ENCODE peak calls at places on chromosomes 6 and 20, in eight cellular contexts. O is right atrium auricular region; M is A549; N is spleen; K is H9; E is AG04450; G is CD4-positive, alpha-beta T cell; X is stomach. Z is an unnamed sample.

GRCh38 chr6:30826961-30827342 is 57.4 kb upstream of the DDR1 start:
- DNase-seq in O (no peak), M (peak), N (no peak), K (no peak), E (no peak), G (no peak), X (peak), Z (no peak)

GRCh38 chr6:7129784-7130569 is 22.2 kb downstream of the RREB1 start:
- DNase-seq in O (peak), M (no peak), N (peak), K (no peak), E (no peak), G (no peak), X (no peak), Z (no peak)

GRCh38 chr6:155264704-155265320 is 999 bp downstream of the CLDN20 start:
- DNase-seq in O (no peak), M (no peak), N (no peak), K (no peak), E (no peak), G (no peak), X (no peak), Z (no peak)

GRCh38 chr6:152087701-152088100 is 280.2 kb downstream of the ESR1 start:
- DNase-seq in O (no peak), M (no peak), N (no peak), K (no peak), E (no peak), G (no peak), X (no peak), Z (no peak)

GRCh38 chr20:4702562-4703280 is 19.0 kb upstream of the PRND start:
- DNase-seq in O (peak), M (no peak), N (no peak), K (no peak), E (no peak), G (no peak), X (no peak), Z (no peak)

GRCh38 chr20:52303281-52303950 is 111.8 kb upstream of the ZFP64 start:
- DNase-seq in O (no peak), M (no peak), N (no peak), K (no peak), E (no peak), G (no peak), X (no peak), Z (no peak)

GRCh38 chr6:31144970-31145340 is 6.1 kb upstream of the PSORS1C2 start:
- DNase-seq in O (no peak), M (no peak), N (no peak), K (no peak), E (no peak), G (no peak), X (no peak), Z (no peak)

GRCh38 chr6:121688974-121689373 is 253.5 kb downstream of the GJA1 start:
- DNase-seq in O (no peak), M (no peak), N (no peak), K (no peak), E (no peak), G (no peak), X (no peak), Z (no peak)

GRCh38 chr6:126716826-126717514 is 377.1 kb downstream of the CENPW start:
- DNase-seq in O (no peak), M (no peak), N (no peak), K (no peak), E (no peak), G (no peak), X (no peak), Z (peak)

GRCh38 chr6:44843734-44844133 is 456.2 kb downstream of the CDC5L start:
- DNase-seq in O (no peak), M (no peak), N (no peak), K (no peak), E (no peak), G (no peak), X (no peak), Z (no peak)

GRCh38 chr6:160173806-160174205 is 52.2 kb downstream of the SLC22A1 start:
- DNase-seq in O (no peak), M (no peak), N (no peak), K (no peak), E (no peak), G (no peak), X (no peak), Z (no peak)

GRCh38 chr6:51844391-51844735 is 243.1 kb downstream of the PKHD1 start:
- DNase-seq in O (no peak), M (no peak), N (no peak), K (no peak), E (no peak), G (no peak), X (no peak), Z (peak)

GRCh38 chr6:146550911-146551310 is 7.3 kb downstream of the RAB32 start:
- DNase-seq in O (no peak), M (no peak), N (no peak), K (no peak), E (no peak), G (no peak), X (no peak), Z (no peak)

GRCh38 chr6:170116643-170117042 is 174.2 kb downstream of the DLL1 start:
- DNase-seq in O (no peak), M (no peak), N (peak), K (peak), E (no peak), G (no peak), X (peak), Z (no peak)

GRCh38 chr6:31172973-31173384 is 2.5 kb upstream of the POU5F1 start:
- DNase-seq in O (no peak), M (no peak), N (no peak), K (peak), E (no peak), G (no peak), X (no peak), Z (peak)

GRCh38 chr20:32945710-32946221 is 58.5 kb downstream of the SUN5 start:
- DNase-seq in O (no peak), M (no peak), N (no peak), K (no peak), E (peak), G (no peak), X (no peak), Z (no peak)

GRCh38 chr6:113018351-113019151 is 671.4 kb downstream of the RFPL4B start:
- DNase-seq in O (peak), M (no peak), N (no peak), K (no peak), E (no peak), G (no peak), X (no peak), Z (no peak)

GRCh38 chr6:167529684-167530335 is 204.9 kb downstream of the TTLL2 start:
- DNase-seq in O (no peak), M (no peak), N (no peak), K (no peak), E (no peak), G (no peak), X (no peak), Z (no peak)

GRCh38 chr20:24582373-24583168 is 113.1 kb downstream of the SYNDIG1 start:
- DNase-seq in O (no peak), M (no peak), N (no peak), K (no peak), E (no peak), G (no peak), X (no peak), Z (no peak)

GRCh38 chr20:50744143-50744792 is 12.9 kb downstream of the PARD6B start:
- DNase-seq in O (peak), M (peak), N (no peak), K (peak), E (peak), G (no peak), X (peak), Z (peak)

DNA sequence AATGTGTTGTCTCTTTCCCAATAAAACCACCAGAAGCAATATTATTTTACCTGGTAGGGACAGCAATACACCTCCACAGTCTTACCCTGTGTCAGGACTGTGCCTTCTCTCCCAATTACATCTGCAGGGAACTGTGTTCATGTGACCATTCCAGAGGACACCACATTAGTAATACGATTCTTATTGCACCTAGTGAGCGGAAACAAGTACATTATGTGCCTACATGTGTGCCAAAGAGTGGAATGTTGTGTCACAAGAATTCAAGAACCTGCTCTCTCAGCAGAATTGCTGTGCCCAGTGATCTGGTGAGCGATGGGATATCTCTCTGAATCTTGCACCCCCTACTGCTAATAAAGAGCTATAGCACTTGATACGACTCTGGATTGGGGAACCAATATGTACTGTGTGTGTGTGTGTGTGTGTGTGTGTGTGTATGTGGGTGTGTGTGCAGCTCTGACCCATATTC is 57.4 kb upstream of the FOXC1 start:
- DNase-seq in O (no peak), M (peak), N (no peak), K (no peak), E (no peak), G (no peak), X (no peak), Z (no peak)
- TF ChIP-seq CTCF in O (no peak), M (peak), N (no peak), K (peak), E (peak), G (peak), X (no peak), Z (no peak)

DNA sequence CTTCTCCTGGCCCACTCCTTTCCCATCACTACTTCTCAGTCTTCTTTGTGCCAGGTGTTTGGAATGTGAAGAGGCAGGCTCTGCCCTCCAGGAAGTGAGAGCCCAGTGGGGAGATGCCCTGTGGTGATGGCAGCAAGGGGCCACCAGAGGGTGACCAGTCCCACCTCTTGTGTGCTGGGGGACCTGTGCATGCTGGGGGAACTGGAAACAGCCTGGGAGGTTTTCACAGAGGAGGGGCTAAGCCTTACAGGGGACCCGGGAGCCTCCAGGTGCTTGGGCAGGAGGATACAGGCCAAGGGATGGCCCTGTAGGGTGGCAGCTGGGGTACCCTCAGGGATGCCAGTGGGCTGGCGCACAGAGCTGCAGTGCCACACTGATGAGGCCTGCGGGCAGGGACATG is 72.3 kb downstream of the RAMACL start:
- DNase-seq in O (no peak), M (no peak), N (peak), K (peak), E (no peak), G (no peak), X (no peak), Z (no peak)
- TF ChIP-seq CTCF in O (no peak), M (no peak), N (no peak), K (no peak), E (no peak), G (no peak), X (no peak), Z (no peak)

GRCh38 chr6:85593438-85594196 is at the start of gene SNX14:
- DNase-seq in O (peak), M (peak), N (peak), K (peak), E (peak), G (peak), X (peak), Z (peak)
- TF ChIP-seq CTCF in O (no peak), M (no peak), N (peak), K (peak), E (no peak), G (no peak), X (no peak), Z (no peak)

DNA sequence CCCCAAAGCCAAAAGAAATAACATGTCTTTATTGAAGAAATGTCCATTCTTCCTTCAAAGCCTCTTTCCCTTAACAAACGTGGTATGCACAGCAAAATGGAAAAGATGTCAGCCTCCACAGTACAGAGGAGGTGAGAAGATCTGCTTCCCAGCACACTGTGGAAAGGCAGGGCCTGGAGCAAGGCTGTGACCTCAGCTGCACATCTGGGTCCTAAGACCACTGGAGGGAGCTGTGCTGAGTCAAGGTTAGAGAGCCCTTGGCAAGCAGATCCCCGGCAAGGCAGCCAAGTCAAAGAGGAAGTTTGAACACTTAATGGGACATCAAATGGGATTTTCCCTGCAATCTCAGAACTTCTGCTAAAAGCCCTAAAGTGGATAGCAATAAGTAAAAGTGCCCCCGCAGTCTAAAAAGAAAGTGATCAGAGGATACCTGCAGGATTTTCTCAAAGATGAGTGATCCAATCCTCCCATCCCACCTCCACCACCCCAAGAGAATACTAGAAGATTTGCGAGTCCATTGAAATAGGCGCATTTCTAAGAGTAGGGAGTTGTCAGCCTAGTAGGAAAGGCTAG is 39.4 kb downstream of the UNC5CL start:
- DNase-seq in O (peak), M (peak), N (no peak), K (peak), E (no peak), G (no peak), X (peak), Z (peak)
- TF ChIP-seq CTCF in O (no peak), M (peak), N (no peak), K (peak), E (peak), G (no peak), X (peak), Z (peak)

GRCh38 chr6:82646231-82646615 is 282.6 kb downstream of the TPBG start:
- DNase-seq in O (no peak), M (peak), N (no peak), K (no peak), E (no peak), G (no peak), X (no peak), Z (no peak)

GRCh38 chr6:82645536-82646230 is 282.1 kb downstream of the TPBG start:
- DNase-seq in O (no peak), M (no peak), N (no peak), K (no peak), E (no peak), G (no peak), X (no peak), Z (no peak)

DNA sequence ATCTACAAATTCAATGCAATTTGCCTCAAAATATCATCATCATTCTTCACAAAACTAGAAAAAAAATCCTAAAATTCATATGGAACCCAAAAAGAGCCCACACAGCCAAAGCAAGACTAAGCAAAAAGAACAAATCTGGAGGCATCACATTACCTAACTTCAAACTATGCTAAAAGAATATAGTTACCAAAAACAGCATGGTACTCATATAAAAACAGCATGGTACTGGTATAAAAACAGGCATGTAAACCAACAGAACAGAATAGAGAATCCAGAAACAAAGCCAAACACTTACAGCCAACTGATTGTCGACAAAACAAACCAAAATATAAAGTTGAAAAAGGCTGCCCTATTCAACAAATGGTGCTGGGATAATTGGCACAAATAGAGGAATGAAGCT is 278.1 kb downstream of the TPBG start:
- DNase-seq in O (no peak), M (no peak), N (no peak), K (no peak), E (no peak), G (no peak), X (no peak), Z (no peak)
- TF ChIP-seq CTCF in O (no peak), M (no peak), N (no peak), K (no peak), E (no peak), G (no peak), X (no peak), Z (no peak)

GRCh38 chr6:137851669-137852068 is 15.4 kb upstream of the TNFAIP3 start:
- DNase-seq in O (no peak), M (no peak), N (no peak), K (no peak), E (no peak), G (no peak), X (no peak), Z (no peak)
- TF ChIP-seq CTCF in O (no peak), M (no peak), N (no peak), K (no peak), E (no peak), G (no peak), X (no peak), Z (no peak)

DNA sequence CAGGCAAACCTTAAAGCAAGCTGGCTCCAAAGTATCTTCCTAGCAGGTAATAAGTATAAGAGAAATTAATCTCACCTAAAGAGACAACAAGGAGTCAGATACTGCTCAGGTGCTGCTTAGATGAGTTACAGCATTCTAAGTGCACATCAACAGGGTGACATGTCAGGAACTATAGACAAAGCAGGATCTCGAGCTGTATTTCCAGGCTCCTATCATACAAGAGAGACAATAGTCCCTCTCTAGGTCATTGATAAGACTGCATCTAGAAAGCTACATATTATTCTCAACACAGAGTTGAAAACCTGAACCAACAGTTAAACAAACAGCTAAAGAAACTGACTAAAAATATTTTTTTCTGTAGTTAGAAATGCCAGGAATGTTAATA is 3.9 kb downstream of the PTPRK start:
- DNase-seq in O (no peak), M (peak), N (no peak), K (no peak), E (no peak), G (no peak), X (no peak), Z (no peak)
- TF ChIP-seq CTCF in O (no peak), M (no peak), N (no peak), K (peak), E (peak), G (no peak), X (no peak), Z (peak)

Z was measured in nephron progenitor cell.